ENCODE peak calls at places on chromosomes 2 and 18, in nine cellular contexts. M, K, Q, J, D, V, C, O and G are unnamed samples.

GRCh38 chr2:23595601-23596251 is 210.7 kb downstream of the KLHL29 start:
- DNase-seq in M (no peak), K (no peak), Q (peak; percentile 62), J (no peak), D (no peak), V (no peak), C (no peak), O (no peak), G (no peak)

GRCh38 chr2:147046473-147046872 is 798.4 kb upstream of the ACVR2A start:
- DNase-seq in M (no peak), K (no peak), Q (no peak), J (no peak), D (no peak), V (no peak), C (no peak), O (no peak), G (no peak)

GRCh38 chr2:165952600-165953210 is 871 bp downstream of the TTC21B start:
- DNase-seq in M (no peak), K (no peak), Q (peak; percentile 5), J (no peak), D (no peak), V (no peak), C (no peak), O (no peak), G (no peak)

GRCh38 chr2:27723372-27724144 is 48.0 kb upstream of the MRPL33 start:
- DNase-seq in M (no peak), K (no peak), Q (peak; percentile 76), J (no peak), D (peak; percentile 68), V (peak; percentile 17), C (no peak), O (no peak), G (no peak)

GRCh38 chr2:27703638-27704341 is 40.1 kb downstream of the SLC4A1AP start:
- DNase-seq in M (peak; percentile 69), K (peak; percentile 68), Q (peak; percentile 87), J (peak; percentile 44), D (peak; percentile 83), V (peak; percentile 78), C (peak; percentile 57), O (peak; percentile 48), G (peak; percentile 26)

GRCh38 chr2:177900091-177900490 is 172.5 kb downstream of the PDE11A start:
- DNase-seq in M (no peak), K (no peak), Q (no peak), J (no peak), D (no peak), V (no peak), C (no peak), O (no peak), G (no peak)

GRCh38 chr2:30823452-30823851 is 16.2 kb upstream of the CAPN13 start:
- DNase-seq in M (no peak), K (no peak), Q (no peak), J (no peak), D (no peak), V (no peak), C (no peak), O (no peak), G (no peak)

GRCh38 chr2:184599875-184600227 is 1.5 kb downstream of the ZNF804A start:
- DNase-seq in M (no peak), K (no peak), Q (peak; percentile 21), J (no peak), D (no peak), V (no peak), C (no peak), O (peak; percentile 64), G (no peak)

GRCh38 chr2:64992218-64992617 is 3.0 kb downstream of the SLC1A4 start:
- DNase-seq in M (no peak), K (no peak), Q (no peak), J (no peak), D (no peak), V (no peak), C (no peak), O (no peak), G (no peak)

GRCh38 chr2:46487667-46488333 is 8.4 kb downstream of the TMEM247 start:
- DNase-seq in M (no peak), K (no peak), Q (peak; percentile 85), J (no peak), D (peak; percentile 44), V (no peak), C (no peak), O (no peak), G (no peak)

GRCh38 chr2:218095853-218096252 is 26.8 kb downstream of the RUFY4 start:
- DNase-seq in M (no peak), K (no peak), Q (no peak), J (no peak), D (no peak), V (no peak), C (no peak), O (no peak), G (no peak)

GRCh38 chr2:73925853-73926492 is 707 bp upstream of the DGUOK start:
- DNase-seq in M (no peak), K (no peak), Q (no peak), J (no peak), D (no peak), V (no peak), C (no peak), O (no peak), G (no peak)

GRCh38 chr2:47346107-47346506 is 56.8 kb upstream of the MSH2 start:
- DNase-seq in M (no peak), K (no peak), Q (no peak), J (no peak), D (no peak), V (no peak), C (no peak), O (no peak), G (no peak)

GRCh38 chr2:10555810-10556111 is 107.6 kb upstream of the ODC1 start:
- DNase-seq in M (no peak), K (no peak), Q (no peak), J (no peak), D (no peak), V (no peak), C (no peak), O (no peak), G (no peak)

GRCh38 chr18:61742555-61743429 is 150.0 kb downstream of the RNF152 start:
- DNase-seq in M (no peak), K (no peak), Q (no peak), J (no peak), D (no peak), V (no peak), C (no peak), O (no peak), G (no peak)

GRCh38 chr18:42113529-42114191 is 158.6 kb downstream of the PIK3C3 start:
- DNase-seq in M (no peak), K (no peak), Q (no peak), J (no peak), D (peak; percentile 47), V (no peak), C (no peak), O (peak; percentile 86), G (no peak)

GRCh38 chr2:38406597-38407110 is 29.6 kb upstream of the ATL2 start:
- DNase-seq in M (no peak), K (no peak), Q (no peak), J (no peak), D (no peak), V (no peak), C (no peak), O (no peak), G (no peak)

GRCh38 chr2:71528221-71528620 is 74.9 kb downstream of the DYSF start:
- DNase-seq in M (no peak), K (no peak), Q (no peak), J (no peak), D (no peak), V (no peak), C (no peak), O (no peak), G (no peak)

GRCh38 chr2:36464006-36464721 is 108.6 kb downstream of the CRIM1 start:
- DNase-seq in M (no peak), K (no peak), Q (no peak), J (no peak), D (no peak), V (no peak), C (no peak), O (no peak), G (no peak)

GRCh38 chr2:139478191-139478914 is 698.2 kb upstream of the NXPH2 start:
- DNase-seq in M (no peak), K (no peak), Q (no peak), J (no peak), D (peak; percentile 6), V (no peak), C (no peak), O (no peak), G (no peak)

GRCh38 chr18:32271649-32272324 is 81.9 kb downstream of the MEP1B start:
- DNase-seq in M (no peak), K (no peak), Q (peak; percentile 56), J (peak; percentile 37), D (peak; percentile 31), V (no peak), C (no peak), O (no peak), G (no peak)

GRCh38 chr2:142973160-142973821 is 95.8 kb downstream of the KYNU start:
- DNase-seq in M (no peak), K (no peak), Q (no peak), J (no peak), D (no peak), V (no peak), C (no peak), O (no peak), G (no peak)